ENCODE peak calls at places on chromosomes 6 and 20, in eight cellular contexts. L is GM03348; R is DMS153; E is fibroblast of pulmonary artery; D is hypothalamus; P is NCI-H524; Z is activated naive CD4-positive, alpha-beta T cell treated with anti-CD3 and anti-CD28 coated beads for 36 hours; I is hepatic stellate cell. M is an unnamed sample.

GRCh38 chr20:21033817-21034216 is 72.3 kb downstream of the LINC00237 start:
- DNase-seq in R (no peak), P (no peak), L (no peak), I (no peak), D (no peak), Z (no peak), E (no peak), M (no peak)

GRCh38 chr20:20360464-20360863 is 7.4 kb upstream of the INSM1 start:
- DNase-seq in L (peak; percentile 85), D (no peak), E (peak; percentile 69), Z (peak; percentile 54), P (peak; percentile 70), R (peak; percentile 77), I (peak; percentile 69), M (peak; percentile 71)

GRCh38 chr6:122798099-122798641 is 9.1 kb downstream of the SMPDL3A start:
- DNase-seq in P (no peak), I (peak; percentile 26), Z (peak; percentile 21), D (no peak), R (peak; percentile 52), E (peak; percentile 55), L (peak; percentile 44), M (no peak)

GRCh38 chr6:170464524-170464979 is 88.6 kb downstream of the PSMB1 start:
- DNase-seq in I (no peak), L (no peak), Z (no peak), R (no peak), E (no peak), D (no peak), P (no peak), M (no peak)

GRCh38 chr20:47489448-47489872 is 12.2 kb upstream of the NCOA3 start:
- DNase-seq in I (no peak), R (no peak), L (no peak), D (no peak), P (no peak), Z (peak; percentile 60), E (no peak), M (no peak)

GRCh38 chr6:13913226-13914001 is 11.3 kb upstream of the RNF182 start:
- DNase-seq in R (no peak), D (no peak), Z (no peak), I (no peak), L (no peak), E (no peak), P (no peak), M (no peak)

GRCh38 chr20:61970357-61970756 is 95.3 kb downstream of the TAF4 start:
- DNase-seq in P (no peak), L (no peak), Z (no peak), R (no peak), E (no peak), D (no peak), I (no peak), M (no peak)

GRCh38 chr20:23773579-23773978 is 22.8 kb upstream of the CST1 start:
- DNase-seq in L (no peak), E (no peak), P (no peak), Z (no peak), R (no peak), I (no peak), D (no peak), M (no peak)

GRCh38 chr6:30726506-30727413 is 6.6 kb downstream of the TUBB start:
- DNase-seq in L (no peak), D (no peak), R (no peak), E (no peak), I (no peak), Z (no peak), P (no peak), M (no peak)

GRCh38 chr6:38713812-38714211 is 1.3 kb upstream of the DNAH8 start:
- DNase-seq in P (no peak), E (no peak), R (peak; percentile 13), D (no peak), I (no peak), Z (peak; percentile 77), L (no peak), M (no peak)

GRCh38 chr6:149454405-149454848 is 30.4 kb downstream of the ZC3H12D start:
- DNase-seq in R (no peak), E (peak; percentile 98), P (no peak), Z (no peak), L (peak; percentile 94), D (peak; percentile 65), I (peak; percentile 92), M (peak; percentile 91)

GRCh38 chr6:144138542-144138941 is 11.8 kb upstream of the STX11 start:
- DNase-seq in P (no peak), D (no peak), Z (no peak), E (no peak), R (no peak), I (no peak), L (no peak), M (no peak)

GRCh38 chr20:10972219-10972860 is 298.5 kb upstream of the JAG1 start:
- DNase-seq in E (no peak), P (no peak), D (no peak), L (no peak), Z (no peak), I (no peak), R (no peak), M (no peak)

GRCh38 chr6:162090734-162091133 is 636.8 kb downstream of the PRKN start:
- DNase-seq in Z (no peak), I (no peak), R (no peak), L (peak; percentile 69), E (no peak), P (no peak), D (no peak), M (no peak)

GRCh38 chr20:58461899-58462298 is 53.3 kb downstream of the APCDD1L start:
- DNase-seq in I (no peak), Z (no peak), E (no peak), D (no peak), R (no peak), L (no peak), P (no peak), M (no peak)

GRCh38 chr6:43723737-43724295 is 36.2 kb upstream of the MRPS18A start:
- DNase-seq in D (no peak), P (peak; percentile 40), L (peak; percentile 82), I (peak; percentile 66), R (peak; percentile 74), Z (peak; percentile 90), E (peak; percentile 75), M (no peak)

GRCh38 chr6:43809417-43810305 is 39.6 kb downstream of the VEGFA start:
- DNase-seq in R (peak; percentile 78), D (no peak), Z (no peak), E (peak; percentile 73), I (no peak), L (no peak), P (no peak), M (no peak)

GRCh38 chr20:17644451-17644850 is 37.6 kb downstream of the RRBP1 start:
- DNase-seq in L (no peak), I (no peak), R (no peak), D (no peak), Z (no peak), P (no peak), E (no peak), M (no peak)

GRCh38 chr6:81228912-81229540 is 523.5 kb downstream of the TENT5A start:
- DNase-seq in P (no peak), R (no peak), I (peak; percentile 30), Z (no peak), L (no peak), E (peak; percentile 81), D (no peak), M (no peak)

GRCh38 chr20:43936805-43937204 is 22.2 kb downstream of the TOX2 start:
- DNase-seq in I (no peak), L (no peak), R (no peak), P (no peak), E (no peak), Z (no peak), D (no peak), M (no peak)

GRCh38 chr6:91097316-91097878 is 510.5 kb upstream of the MAP3K7 start:
- DNase-seq in D (no peak), L (no peak), Z (no peak), P (no peak), E (peak; percentile 6), I (no peak), R (no peak), M (peak; percentile 62)

GRCh38 chr6:42720739-42721138 is 1.7 kb downstream of the PRPH2 start:
- DNase-seq in P (no peak), I (no peak), D (no peak), R (no peak), L (no peak), Z (no peak), E (peak; percentile 42), M (no peak)

M was measured in midbrain.